ENCODE peak calls at places on chromosomes 16 and 17, in nine cellular contexts. A is NCI-H1092; Q is MV-4-11; P is ecto neural progenitor cell; W is GM12892; N is heart right ventricle; I is activated CD4-positive, alpha-beta T cell treated with anti-CD3 and anti-CD28 coated beads, Interleukin-2, amount 50 U/mL, for 1 hour; V is cardiac muscle cell; K is NCI-H1417. C is an unnamed sample.

GRCh38 chr16:84947996-84948854 is 63.1 kb downstream of the ZDHHC7 start:
- DNase-seq in A (no peak), Q (no peak), P (no peak), W (no peak), N (no peak), I (no peak), V (no peak), K (no peak), C (no peak)

GRCh38 chr17:77089118-77089477 is 51.7 kb upstream of the SEC14L1 start:
- DNase-seq in A (no peak), Q (no peak), P (no peak), W (no peak), N (no peak), I (no peak), V (no peak), K (peak), C (no peak)

GRCh38 chr17:45413498-45413923 is 19.2 kb downstream of the ARHGAP27 start:
- DNase-seq in A (no peak), Q (peak), P (no peak), W (no peak), N (peak), I (no peak), V (no peak), K (no peak), C (no peak)

GRCh38 chr16:71467810-71468209 is 5.8 kb upstream of the ZNF23 start:
- DNase-seq in A (no peak), Q (peak), P (peak), W (no peak), N (no peak), I (peak), V (peak), K (no peak), C (no peak)

GRCh38 chr16:66874079-66874775 is 6.1 kb upstream of the PDP2 start:
- DNase-seq in A (no peak), Q (no peak), P (no peak), W (no peak), N (no peak), I (no peak), V (no peak), K (peak), C (no peak)

GRCh38 chr17:42438600-42439567 is 15.8 kb upstream of the CAVIN1 start:
- DNase-seq in A (no peak), Q (peak), P (no peak), W (no peak), N (no peak), I (peak), V (no peak), K (peak), C (no peak)

GRCh38 chr17:7848131-7848579 is 6.7 kb upstream of the TMEM88 start:
- DNase-seq in A (no peak), Q (no peak), P (no peak), W (no peak), N (no peak), I (peak), V (no peak), K (no peak), C (no peak)

GRCh38 chr17:11340798-11341197 is 99.8 kb downstream of the SHISA6 start:
- DNase-seq in A (no peak), Q (no peak), P (no peak), W (no peak), N (no peak), I (no peak), V (no peak), K (no peak), C (no peak)

GRCh38 chr16:27429330-27429871 is 27.4 kb downstream of the IL21R start:
- DNase-seq in A (no peak), Q (no peak), P (no peak), W (no peak), N (no peak), I (no peak), V (no peak), K (no peak), C (no peak)

GRCh38 chr16:68539704-68540370 is 746 bp downstream of the ZFP90 start:
- DNase-seq in A (no peak), Q (peak), P (peak), W (no peak), N (no peak), I (peak), V (no peak), K (peak), C (no peak)

GRCh38 chr17:10117581-10118001 is 80.8 kb downstream of the GAS7 start:
- DNase-seq in A (no peak), Q (peak), P (no peak), W (no peak), N (no peak), I (no peak), V (no peak), K (no peak), C (no peak)

GRCh38 chr16:54633943-54634362 is 296.7 kb upstream of the IRX5 start:
- DNase-seq in A (peak), Q (no peak), P (no peak), W (no peak), N (no peak), I (no peak), V (peak), K (peak), C (no peak)

GRCh38 chr17:20263595-20263994 is 203.7 kb downstream of the LGALS9B start:
- DNase-seq in A (no peak), Q (no peak), P (no peak), W (no peak), N (no peak), I (no peak), V (no peak), K (peak), C (no peak)

GRCh38 chr17:65892912-65893377 is 299.0 kb downstream of the CEP112 start:
- DNase-seq in A (no peak), Q (no peak), P (no peak), W (no peak), N (no peak), I (no peak), V (no peak), K (no peak), C (no peak)

C was measured in SK-N-SH.